ENCODE peak calls at places on chromosomes 13 and 19, in five cellular contexts. K is ELF-1, I is lower leg skin, G is omental fat pad, Y is T-helper 9 cell. R is an unnamed sample.
A peak's percentile ranks its signal among the peaks of the same experiment; 100 is the strongest.

GRCh38 chr19:18709546-18709945 is 26.1 kb downstream of the CRTC1 start:
- DNase-seq in K (no peak), I (no peak), Y (no peak), G (no peak), R (no peak)

GRCh38 chr13:39510296-39510695 is 92.7 kb downstream of the LHFPL6 start:
- DNase-seq in I (no peak), G (no peak), K (peak; percentile 80), Y (no peak), R (no peak)

GRCh38 chr19:13610042-13610691 is 103.9 kb upstream of the CACNA1A start:
- DNase-seq in G (no peak), Y (no peak), I (no peak), K (peak; percentile 29), R (peak; percentile 99)

GRCh38 chr13:32443111-32443510 is 15.2 kb upstream of the N4BP2L1 start:
- DNase-seq in K (no peak), I (no peak), G (no peak), Y (no peak), R (peak; percentile 14)

GRCh38 chr13:30307194-30307965 is at the start of gene KATNAL1:
- DNase-seq in I (peak; percentile 57), Y (peak; percentile 69), K (peak; percentile 74), G (peak; percentile 28), R (peak; percentile 25)

GRCh38 chr13:111216166-111216960 is 101.3 kb downstream of the ARHGEF7 start:
- DNase-seq in I (no peak), Y (peak; percentile 25), K (peak; percentile 70), G (no peak), R (peak; percentile 42)

GRCh38 chr19:18292810-18293641 is 11.6 kb upstream of the JUND start:
- DNase-seq in G (peak; percentile 73), I (peak; percentile 78), Y (no peak), K (peak; percentile 97), R (peak; percentile 48)

GRCh38 chr19:36652958-36653357 is 13.7 kb downstream of the ZNF461 start:
- DNase-seq in G (no peak), Y (no peak), K (no peak), I (no peak), R (no peak)

GRCh38 chr19:41563847-41564514 is 12.0 kb upstream of the CEACAM21 start:
- DNase-seq in Y (peak; percentile 46), I (no peak), K (no peak), G (no peak), R (no peak)

GRCh38 chr13:112735791-112736190 is 46.0 kb downstream of the ATP11A start:
- DNase-seq in G (no peak), I (no peak), K (no peak), Y (no peak), R (peak; percentile 37)

GRCh38 chr19:802888-803561 is 5.8 kb downstream of the PTBP1 start:
- DNase-seq in I (no peak), G (no peak), Y (no peak), K (no peak), R (no peak)

GRCh38 chr19:20165971-20166592 is 932 bp upstream of the ZNF486 start:
- DNase-seq in K (no peak), Y (no peak), I (no peak), G (no peak), R (no peak)

GRCh38 chr19:5439452-5439851 is 15.8 kb upstream of the ZNRF4 start:
- DNase-seq in G (no peak), I (no peak), Y (no peak), K (no peak), R (no peak)

GRCh38 chr13:77406644-77407440 is 79.9 kb upstream of the MYCBP2 start:
- DNase-seq in K (no peak), I (no peak), Y (no peak), G (no peak), R (no peak)

GRCh38 chr19:46648961-46649960 is 11.7 kb downstream of the DACT3 start:
- DNase-seq in G (no peak), Y (no peak), I (no peak), K (no peak), R (no peak)

GRCh38 chr19:41445575-41445974 is 2.6 kb downstream of the ERICH4 start:
- DNase-seq in I (no peak), Y (no peak), G (no peak), K (no peak), R (no peak)

GRCh38 chr19:47650695-47651094 is 41.8 kb downstream of the BICRA start:
- DNase-seq in K (no peak), G (no peak), Y (no peak), I (no peak), R (no peak)

GRCh38 chr19:34733266-34733825 is 697 bp upstream of the ZNF181 start:
- DNase-seq in K (no peak), Y (no peak), G (peak; percentile 45), I (peak; percentile 53), R (peak; percentile 60)

GRCh38 chr19:862529-863304 is 3.3 kb downstream of the CFD start:
- DNase-seq in G (no peak), I (peak; percentile 69), Y (peak; percentile 79), K (peak; percentile 85), R (no peak)

GRCh38 chr19:16400911-16401675 is 70.7 kb downstream of the EPS15L1 start:
- DNase-seq in K (no peak), Y (no peak), I (no peak), G (no peak), R (no peak)

GRCh38 chr19:29364999-29365398 is 152.0 kb upstream of the UQCRFS1 start:
- DNase-seq in K (no peak), Y (no peak), G (no peak), I (no peak), R (no peak)

GRCh38 chr19:44626067-44626624 is 12.8 kb downstream of the IGSF23 start:
- DNase-seq in K (no peak), G (no peak), Y (no peak), I (no peak), R (no peak)

GRCh38 chr19:51181913-51182419 is 39.9 kb downstream of the SIGLEC7 start:
- DNase-seq in K (peak; percentile 23), Y (no peak), G (no peak), I (no peak), R (no peak)

GRCh38 chr19:3387645-3388589 is 21.5 kb downstream of the NFIC start:
- DNase-seq in Y (no peak), K (no peak), I (peak; percentile 70), G (peak; percentile 52), R (peak; percentile 54)

R was measured in NCI-H510A treated with DMSO at 0.1 percent for 48 hours.